ENCODE peak calls at places on chromosomes 6 and 20, in ten cellular contexts. P is HepG2, B is GM12865, C is esophagus squamous epithelium, W is Calu3, Z is BJ, O is mesothelial cell of epicardium, F is H1, V is HCT116, M is AG09319. Q is an unnamed sample.
A peak's percentile ranks its signal among the peaks of the same experiment; 100 is the strongest.

GRCh38 chr6:168155193-168155592 is 76.2 kb upstream of the FRMD1 start:
- DNase-seq in W (no peak), M (no peak), F (no peak), Z (no peak), P (no peak), O (no peak), C (no peak), B (no peak), V (no peak), Q (no peak)

GRCh38 chr6:125237764-125238163 is 64.0 kb downstream of the HDDC2 start:
- DNase-seq in B (no peak), O (no peak), P (no peak), F (no peak), W (no peak), Z (no peak), M (no peak), C (no peak), V (no peak), Q (no peak)

GRCh38 chr20:62768815-62769287 is 27.4 kb upstream of the MRGBP start:
- DNase-seq in P (no peak), F (no peak), C (no peak), O (peak; percentile 54), V (no peak), W (peak; percentile 45), M (no peak), Z (peak; percentile 11), B (no peak), Q (no peak)

GRCh38 chr6:156857573-156857972 is 80.4 kb downstream of the ARID1B start:
- DNase-seq in C (no peak), O (no peak), Z (no peak), F (no peak), P (no peak), W (no peak), M (no peak), V (no peak), B (peak; percentile 30), Q (no peak)

GRCh38 chr6:16737389-16737788 is 23.9 kb downstream of the ATXN1 start:
- DNase-seq in Z (no peak), B (no peak), V (no peak), F (no peak), P (no peak), C (no peak), W (no peak), M (no peak), O (no peak), Q (no peak)

GRCh38 chr6:167779993-167780655 is 46.6 kb upstream of the AFDN start:
- DNase-seq in P (no peak), M (no peak), V (no peak), W (no peak), C (no peak), B (no peak), F (no peak), Z (no peak), O (no peak), Q (no peak)

GRCh38 chr6:159461998-159462397 is 231.0 kb downstream of the SOD2 start:
- DNase-seq in B (peak; percentile 21), O (no peak), F (no peak), V (no peak), Z (no peak), C (no peak), W (no peak), M (no peak), P (no peak), Q (no peak)

GRCh38 chr6:4732691-4733315 is 43.4 kb upstream of the CDYL start:
- DNase-seq in F (peak; percentile 51), B (no peak), M (peak; percentile 38), Z (peak; percentile 77), O (peak; percentile 29), W (peak; percentile 31), V (peak; percentile 31), P (peak; percentile 24), C (no peak), Q (no peak)

GRCh38 chr20:1938464-1939269 is 43.5 kb downstream of the SIRPA start:
- DNase-seq in C (no peak), F (no peak), Z (no peak), B (no peak), V (no peak), O (no peak), P (no peak), W (no peak), M (no peak), Q (no peak)

GRCh38 chr6:160679402-160679769 is 15.3 kb upstream of the LPA start:
- DNase-seq in P (no peak), F (peak; percentile 25), Z (no peak), M (no peak), W (no peak), V (no peak), O (no peak), B (no peak), C (no peak), Q (no peak)
- TF ChIP-seq CTCF in P (peak; percentile 55), F (peak; percentile 37), Z (no peak), M (no peak), W (no peak), V (no peak), O (peak; percentile 36), B (no peak), C (no peak), Q (no peak)

DNA sequence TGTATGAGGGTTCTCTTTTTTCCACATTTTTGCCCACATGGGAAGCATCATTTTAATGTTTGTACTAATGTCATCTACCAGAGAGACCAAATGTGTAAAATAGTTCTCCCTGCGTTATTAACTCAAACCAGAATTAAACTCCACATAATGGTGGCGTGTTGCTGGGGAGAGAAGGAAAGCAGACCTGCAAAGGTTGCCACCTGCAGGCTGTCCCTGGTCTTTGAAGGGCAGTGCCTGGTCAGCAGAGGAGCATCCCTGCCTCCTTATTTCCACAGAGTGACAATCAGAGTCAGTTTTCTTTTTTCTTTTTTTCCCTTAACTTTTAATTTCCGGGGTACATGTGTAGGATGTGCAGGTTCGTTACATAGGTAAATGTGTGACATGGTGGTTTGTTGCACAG is 214.5 kb downstream of the TBX18 start:
- DNase-seq in B (no peak), M (no peak), C (no peak), O (no peak), V (no peak), Z (no peak), P (no peak), W (peak; percentile 26), F (no peak), Q (no peak)
- TF ChIP-seq CTCF in B (no peak), M (no peak), C (no peak), O (no peak), V (peak; percentile 26), Z (peak; percentile 4), P (peak; percentile 25), W (no peak), F (peak; percentile 48), Q (no peak)

GRCh38 chr6:78810146-78810545 is 57.2 kb upstream of the IRAK1BP1 start:
- DNase-seq in C (no peak), M (peak; percentile 1), V (peak; percentile 31), P (peak; percentile 21), B (peak; percentile 32), O (no peak), Z (peak; percentile 3), F (no peak), W (peak; percentile 52), Q (no peak)
- TF ChIP-seq CTCF in C (peak; percentile 19), M (peak; percentile 64), V (peak; percentile 47), P (peak; percentile 77), B (peak; percentile 50), O (no peak), Z (peak; percentile 69), F (peak; percentile 73), W (peak; percentile 66), Q (no peak)

GRCh38 chr20:37397076-37397953 is 51.4 kb downstream of the SRC start:
- DNase-seq in M (no peak), W (no peak), F (peak; percentile 33), Z (no peak), C (no peak), B (no peak), P (peak; percentile 57), V (no peak), O (no peak), Q (no peak)
- TF ChIP-seq CTCF in M (no peak), W (no peak), F (no peak), Z (no peak), C (no peak), B (no peak), P (peak; percentile 53), V (no peak), O (no peak), Q (no peak)

Q was measured in omental fat pad.